ENCODE peak calls at places on chromosomes 4 and X, in six cellular contexts. R is H9, K is HepG2, P is psoas muscle, N is left lung, W is GM12878. S is an unnamed sample. For H3K4me1, the result is how much of the 10 kb centered on the place peaks cover.

GRCh38 chrX:120207009-120207610 is 43.5 kb upstream of the ZBTB33 start:
- DNase-seq in R (no peak), K (no peak), P (no peak), N (no peak), W (no peak), S (no peak)

GRCh38 chr4:148749403-148749802 is 307.2 kb upstream of the NR3C2 start:
- DNase-seq in R (no peak), K (no peak), P (no peak), N (no peak), W (no peak), S (no peak)

GRCh38 chrX:110847334-110847733 is 51.7 kb upstream of the CHRDL1 start:
- DNase-seq in R (no peak), K (peak), P (no peak), N (no peak), W (peak), S (no peak)

GRCh38 chr4:153471691-153472080 is 5.5 kb downstream of the TMEM131L start:
- DNase-seq in R (no peak), K (no peak), P (no peak), N (no peak), W (no peak), S (no peak)

GRCh38 chr4:145882594-145882993 is 56.0 kb downstream of the ZNF827 start:
- DNase-seq in R (no peak), K (no peak), P (no peak), N (no peak), W (no peak), S (no peak)

GRCh38 chrX:103051260-103051789 is 12.6 kb downstream of the BEX1 start:
- DNase-seq in R (no peak), K (no peak), P (no peak), N (no peak), W (no peak), S (no peak)

GRCh38 chr4:175421506-175421905 is 390.6 kb downstream of the GPM6A start:
- DNase-seq in R (no peak), K (peak), P (no peak), N (no peak), W (no peak), S (no peak)

GRCh38 chr4:22410645-22411247 is 105.1 kb downstream of the ADGRA3 start:
- DNase-seq in R (no peak), K (peak), P (no peak), N (no peak), W (no peak), S (no peak)

GRCh38 chr4:139645458-139645857 is 20.2 kb upstream of the MGST2 start:
- DNase-seq in R (no peak), K (no peak), P (no peak), N (no peak), W (no peak), S (no peak)
- H3K4me1 ChIP-seq in R (under half), K (under half), P (under half), N (under half), W (under half), S (under half)

DNA sequence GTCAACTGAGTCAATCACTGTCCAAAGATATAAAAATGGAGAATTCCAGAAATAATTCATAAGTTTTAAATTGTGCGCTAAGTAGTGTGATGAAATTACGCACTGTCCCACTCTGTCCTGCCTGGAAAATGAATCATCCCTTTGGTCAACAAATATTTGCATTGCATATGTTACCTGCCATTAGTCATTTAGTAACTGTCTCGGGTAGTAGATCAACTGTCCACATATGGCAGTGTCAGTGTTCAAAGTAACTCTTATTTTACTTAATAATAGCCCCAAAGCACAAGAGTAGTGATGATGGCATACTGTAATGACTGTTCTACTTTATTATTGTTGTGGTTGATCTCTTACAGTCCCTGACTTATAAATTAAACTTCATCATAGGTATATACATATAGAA is 3.4 kb downstream of the YTHDC1 start:
- DNase-seq in R (no peak), K (peak), P (no peak), N (no peak), W (no peak), S (no peak)
- H3K4me1 ChIP-seq in R (under half), K (under half), P (half or more), N (half or more), W (under half), S (under half)

GRCh38 chr4:87002682-87003043 is 67.9 kb downstream of the AFF1 start:
- DNase-seq in R (no peak), K (no peak), P (no peak), N (no peak), W (no peak), S (no peak)
- H3K4me1 ChIP-seq in R (under half), K (half or more), P (half or more), N (under half), W (under half), S (under half)

GRCh38 chr4:39714171-39714570 is 16.2 kb downstream of the UBE2K start:
- DNase-seq in R (no peak), K (no peak), P (no peak), N (no peak), W (no peak), S (no peak)

GRCh38 chr4:39718366-39719323 is 20.7 kb downstream of the UBE2K start:
- DNase-seq in R (no peak), K (no peak), P (no peak), N (no peak), W (no peak), S (no peak)

GRCh38 chr4:39715788-39716187 is 17.9 kb downstream of the UBE2K start:
- DNase-seq in R (no peak), K (no peak), P (no peak), N (no peak), W (no peak), S (no peak)

GRCh38 chr4:39713691-39714090 is 15.8 kb downstream of the UBE2K start:
- DNase-seq in R (no peak), K (no peak), P (no peak), N (no peak), W (no peak), S (no peak)

GRCh38 chr4:39716356-39716755 is 18.4 kb downstream of the UBE2K start:
- DNase-seq in R (no peak), K (no peak), P (no peak), N (no peak), W (no peak), S (no peak)
- H3K4me1 ChIP-seq in R (under half), K (under half), P (under half), N (half or more), W (half or more), S (under half)

GRCh38 chr4:7487998-7488671 is 53.4 kb upstream of the PSAPL1 start:
- DNase-seq in R (peak), K (no peak), P (no peak), N (no peak), W (no peak), S (no peak)
- H3K4me1 ChIP-seq in R (under half), K (under half), P (under half), N (under half), W (under half), S (under half)

GRCh38 chr4:1714303-1715001 is 2.3 kb upstream of the SLBP start:
- DNase-seq in R (peak), K (no peak), P (no peak), N (no peak), W (no peak), S (no peak)

GRCh38 chr4:1715002-1715761 is 3.1 kb upstream of the SLBP start:
- DNase-seq in R (peak), K (no peak), P (no peak), N (no peak), W (no peak), S (no peak)

GRCh38 chr4:1717129-1718094 is 3.7 kb downstream of the TMEM129 start:
- DNase-seq in R (peak), K (no peak), P (no peak), N (no peak), W (no peak), S (no peak)

GRCh38 chr4:1718095-1718850 is 2.9 kb downstream of the TMEM129 start:
- DNase-seq in R (peak), K (no peak), P (no peak), N (no peak), W (no peak), S (no peak)

GRCh38 chr4:1716065-1716945 is 4.2 kb upstream of the SLBP start:
- DNase-seq in R (peak), K (no peak), P (no peak), N (no peak), W (no peak), S (no peak)
- H3K4me1 ChIP-seq in R (under half), K (under half), P (under half), N (half or more), W (under half), S (under half)

GRCh38 chr4:94410678-94411206 is 41.0 kb upstream of the PDLIM5 start:
- DNase-seq in R (no peak), K (peak), P (peak), N (no peak), W (no peak), S (peak)

GRCh38 chr4:94409947-94410346 is 41.8 kb upstream of the PDLIM5 start:
- DNase-seq in R (no peak), K (no peak), P (no peak), N (no peak), W (no peak), S (no peak)

GRCh38 chr4:94408549-94409374 is 43.0 kb upstream of the PDLIM5 start:
- DNase-seq in R (no peak), K (peak), P (no peak), N (no peak), W (no peak), S (no peak)

GRCh38 chr4:94407846-94408245 is 43.9 kb upstream of the PDLIM5 start:
- DNase-seq in R (no peak), K (no peak), P (no peak), N (no peak), W (no peak), S (no peak)

GRCh38 chr4:94409375-94409679 is 42.4 kb upstream of the PDLIM5 start:
- DNase-seq in R (no peak), K (no peak), P (no peak), N (no peak), W (no peak), S (no peak)
- H3K4me1 ChIP-seq in R (under half), K (half or more), P (under half), N (under half), W (under half), S (under half)

GRCh38 chr4:76703123-76703490 is 194.8 kb downstream of the SOWAHB start:
- DNase-seq in R (no peak), K (no peak), P (no peak), N (no peak), W (no peak), S (no peak)
- H3K4me1 ChIP-seq in R (under half), K (under half), P (under half), N (under half), W (under half), S (under half)

GRCh38 chr4:139556071-139556734 is at the start of gene SETD7:
- DNase-seq in R (peak), K (no peak), P (peak), N (peak), W (no peak), S (peak)
- H3K4me1 ChIP-seq in R (under half), K (under half), P (under half), N (half or more), W (under half), S (under half)

S was measured in uterus.